ENCODE peak calls at places on chromosomes 12 and 14, in five cellular contexts. D is neuronal stem cell, G is H1, N is mesenchymal stem cell, R is trophoblast cell. H is an unnamed sample.

GRCh38 chr14:25259470-25259869 is 209.5 kb upstream of the STXBP6 start:
- DNase-seq in D (no peak), G (no peak), N (no peak), R (no peak), H (no peak)

GRCh38 chr14:24172261-24172860 is 481 bp downstream of the REC8 start:
- DNase-seq in D (no peak), G (no peak), N (no peak), R (no peak), H (no peak)

GRCh38 chr14:78164226-78164853 is 5.8 kb upstream of the NRXN3 start:
- DNase-seq in D (peak; percentile 54), G (peak; percentile 50), N (no peak), R (no peak), H (no peak)

GRCh38 chr14:50784683-50785505 is 46.1 kb downstream of the NIN start:
- DNase-seq in D (no peak), G (no peak), N (no peak), R (no peak), H (no peak)

GRCh38 chr12:79451988-79452387 is 238.8 kb downstream of the PAWR start:
- DNase-seq in D (no peak), G (no peak), N (peak; percentile 92), R (peak; percentile 84), H (peak; percentile 88)

GRCh38 chr12:106048016-106048415 is 90.7 kb downstream of the NUAK1 start:
- DNase-seq in D (no peak), G (no peak), N (no peak), R (no peak), H (no peak)

GRCh38 chr14:90409209-90409730 is 12.4 kb downstream of the CALM1 start:
- DNase-seq in D (no peak), G (no peak), N (peak; percentile 92), R (no peak), H (peak; percentile 98)

GRCh38 chr14:65686761-65687160 is 274.2 kb downstream of the FUT8 start:
- DNase-seq in D (no peak), G (no peak), N (no peak), R (no peak), H (peak; percentile 25)

GRCh38 chr12:90575995-90576394 is 379.0 kb downstream of the CCER1 start:
- DNase-seq in D (no peak), G (no peak), N (no peak), R (no peak), H (no peak)

GRCh38 chr12:77152623-77153193 is 87.3 kb upstream of the E2F7 start:
- DNase-seq in D (peak; percentile 26), G (no peak), N (peak; percentile 32), R (no peak), H (peak; percentile 56)

GRCh38 chr14:82642425-82642824 is 1108.8 kb upstream of the SEL1L start:
- DNase-seq in D (no peak), G (peak; percentile 46), N (peak; percentile 35), R (no peak), H (no peak)

GRCh38 chr12:22283006-22283506 is 51.5 kb downstream of the ST8SIA1 start:
- DNase-seq in D (no peak), G (no peak), N (peak; percentile 74), R (no peak), H (peak; percentile 85)

GRCh38 chr12:5888816-5889315 is 56.2 kb downstream of the ANO2 start:
- DNase-seq in D (no peak), G (no peak), N (no peak), R (no peak), H (no peak)

GRCh38 chr12:62653740-62654139 is 187.1 kb downstream of the MON2 start:
- DNase-seq in D (no peak), G (peak; percentile 86), N (no peak), R (no peak), H (no peak)

GRCh38 chr12:83843531-83843930 is 1069.1 kb downstream of the SLC6A15 start:
- DNase-seq in D (no peak), G (no peak), N (no peak), R (no peak), H (no peak)

GRCh38 chr12:105092336-105092735 is 8.1 kb upstream of the ALDH1L2 start:
- DNase-seq in D (no peak), G (peak; percentile 89), N (no peak), R (peak; percentile 61), H (no peak)

GRCh38 chr12:64609543-64610091 is 678 bp upstream of the RASSF3 start:
- DNase-seq in D (peak; percentile 49), G (no peak), N (peak; percentile 60), R (no peak), H (peak; percentile 20)

GRCh38 chr12:91863702-91864101 is 281.9 kb downstream of the BTG1 start:
- DNase-seq in D (no peak), G (no peak), N (no peak), R (no peak), H (no peak)

GRCh38 chr14:102362084-102362483 is 606 bp downstream of the CINP start:
- DNase-seq in D (no peak), G (no peak), N (peak; percentile 58), R (peak; percentile 23), H (peak; percentile 57)

GRCh38 chr12:67772276-67773169 is 124.0 kb downstream of the DYRK2 start:
- DNase-seq in D (peak; percentile 62), G (peak; percentile 58), N (peak; percentile 87), R (no peak), H (peak; percentile 76)

GRCh38 chr14:96083667-96084320 is 44.6 kb downstream of the C14orf132 start:
- DNase-seq in D (no peak), G (no peak), N (no peak), R (no peak), H (no peak)

GRCh38 chr12:6039894-6040601 is 84.4 kb downstream of the VWF start:
- DNase-seq in D (no peak), G (no peak), N (peak; percentile 73), R (peak; percentile 41), H (peak; percentile 74)

GRCh38 chr14:100861188-100861936 is 35.4 kb downstream of the MEG3 start:
- DNase-seq in D (no peak), G (no peak), N (no peak), R (no peak), H (no peak)

GRCh38 chr12:13024151-13024946 is 19.8 kb upstream of the FAM234B start:
- DNase-seq in D (no peak), G (no peak), N (no peak), R (peak; percentile 32), H (peak; percentile 82)

GRCh38 chr12:57541717-57542116 is 5.3 kb downstream of the DCTN2 start:
- DNase-seq in D (no peak), G (no peak), N (no peak), R (no peak), H (no peak)

GRCh38 chr12:30047499-30048262 is 263.9 kb upstream of the TMTC1 start:
- DNase-seq in D (no peak), G (no peak), N (peak; percentile 35), R (no peak), H (peak; percentile 52)

GRCh38 chr14:94823556-94824341 is 53.8 kb upstream of the GSC start:
- DNase-seq in D (no peak), G (no peak), N (no peak), R (no peak), H (no peak)

GRCh38 chr14:80872645-80873044 is 68.9 kb downstream of the CEP128 start:
- DNase-seq in D (no peak), G (no peak), N (no peak), R (no peak), H (peak; percentile 12)

GRCh38 chr14:30389134-30389900 is 169.6 kb upstream of the G2E3 start:
- DNase-seq in D (no peak), G (no peak), N (no peak), R (no peak), H (no peak)

GRCh38 chr14:47966411-47966810 is 291.0 kb upstream of the MDGA2 start:
- DNase-seq in D (no peak), G (no peak), N (no peak), R (no peak), H (no peak)

GRCh38 chr12:98514984-98515367 is 414 bp upstream of the TMPO start:
- DNase-seq in D (no peak), G (no peak), N (no peak), R (no peak), H (no peak)
- H4K91ac ChIP-seq in D (no peak overlapping the region), G (peak overlapping the region; percentile 3), N (peak overlapping the region; percentile 82), R (peak overlapping the region; percentile 93), H (peak overlapping the region; percentile 69)

GRCh38 chr12:70074510-70074909 is 168.7 kb upstream of the CNOT2 start:
- DNase-seq in D (no peak), G (no peak), N (no peak), R (no peak), H (no peak)
- H2BK5ac ChIP-seq in D (no peak overlapping the region), G (no peak overlapping the region), N (no peak overlapping the region), R (no peak overlapping the region), H (no peak overlapping the region)

DNA sequence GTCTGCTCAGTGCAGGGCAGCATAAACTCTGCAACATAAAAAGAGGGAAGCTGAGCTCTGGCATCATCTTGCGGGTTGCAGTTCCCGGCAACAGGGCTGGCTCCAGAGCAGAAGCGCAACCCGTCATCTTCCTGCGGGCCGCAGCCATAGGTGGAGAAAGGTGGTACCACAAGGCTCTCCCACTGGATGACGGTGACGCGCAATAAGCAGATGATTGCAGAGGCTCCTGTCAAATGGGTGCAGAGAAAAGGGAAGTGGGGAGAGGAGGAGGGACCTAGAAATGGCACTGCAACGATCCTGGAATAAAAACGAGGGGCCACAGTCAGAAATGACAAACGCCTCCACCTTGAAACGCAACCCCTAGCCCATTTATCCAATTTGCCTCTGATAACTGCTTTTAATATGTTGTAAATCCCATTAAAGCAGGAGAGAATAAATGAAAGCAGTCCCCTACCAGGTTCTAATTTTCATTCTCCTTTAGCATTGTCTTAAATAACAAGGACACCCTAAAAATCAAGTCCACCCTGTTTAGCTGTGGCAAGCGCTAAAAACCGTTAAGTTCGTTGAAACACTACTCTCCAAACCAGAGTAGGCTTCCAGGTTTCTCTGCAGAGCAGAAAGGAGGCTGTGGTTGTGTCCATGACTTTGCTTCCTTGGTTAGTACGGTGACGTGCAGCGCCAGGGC is 30.9 kb upstream of the TUBA1C start:
- DNase-seq in D (no peak), G (no peak), N (no peak), R (no peak), H (no peak)
- H3K4me3 ChIP-seq in D (no peak overlapping the region), G (no peak overlapping the region), N (peak overlapping the region; percentile 75), R (no peak overlapping the region), H (no peak overlapping the region)

GRCh38 chr12:119154435-119154818 is 24.3 kb upstream of the HSPB8 start:
- DNase-seq in D (peak; percentile 56), G (peak; percentile 77), N (peak; percentile 33), R (peak; percentile 47), H (no peak)
- H4K91ac ChIP-seq in D (no peak overlapping the region), G (peak overlapping the region; percentile 91), N (no peak overlapping the region), R (peak overlapping the region; percentile 96), H (no peak overlapping the region)